ENCODE peak calls at places on chromosomes 1 and 21, in nine cellular contexts. Y is A549; K is CD8-positive, alpha-beta T cell; S is cardiac fibroblast; D is retinal pigment epithelial cell; A is K562; Q is OCI-LY7; U is coronary artery; V is LNCaP clone FGC. Z is an unnamed sample.

GRCh38 chr1:32972814-32973428 is 8.3 kb upstream of the RNF19B start:
- DNase-seq in Y (no peak), K (no peak), S (no peak), D (peak), A (no peak), Q (no peak), U (no peak), V (peak), Z (no peak)

GRCh38 chr1:229070168-229070567 is 200.7 kb upstream of the RAB4A start:
- DNase-seq in Y (peak), K (no peak), S (peak), D (peak), A (no peak), Q (no peak), U (peak), V (peak), Z (no peak)

GRCh38 chr1:228515200-228515834 is 28.1 kb downstream of the RNF187 start:
- DNase-seq in Y (peak), K (peak), S (peak), D (no peak), A (peak), Q (peak), U (no peak), V (no peak), Z (no peak)

GRCh38 chr1:102861247-102861646 is 247.1 kb downstream of the COL11A1 start:
- DNase-seq in Y (no peak), K (no peak), S (no peak), D (no peak), A (no peak), Q (no peak), U (no peak), V (no peak), Z (no peak)

GRCh38 chr1:76083189-76083588 is 8.6 kb downstream of the ST6GALNAC3 start:
- DNase-seq in Y (no peak), K (no peak), S (no peak), D (no peak), A (no peak), Q (no peak), U (no peak), V (no peak), Z (no peak)

GRCh38 chr1:68346192-68346808 is 103.5 kb downstream of the RPE65 start:
- DNase-seq in Y (peak), K (no peak), S (peak), D (no peak), A (no peak), Q (peak), U (no peak), V (no peak), Z (no peak)

GRCh38 chr1:1081311-1082238 is 7.5 kb upstream of the RNF223 start:
- DNase-seq in Y (no peak), K (no peak), S (no peak), D (no peak), A (no peak), Q (no peak), U (no peak), V (no peak), Z (no peak)

GRCh38 chr1:29349871-29350491 is 113.7 kb downstream of the PTPRU start:
- DNase-seq in Y (no peak), K (no peak), S (no peak), D (no peak), A (peak), Q (no peak), U (no peak), V (peak), Z (no peak)

GRCh38 chr1:68975534-68975933 is 478.7 kb upstream of the DEPDC1 start:
- DNase-seq in Y (no peak), K (no peak), S (no peak), D (no peak), A (no peak), Q (no peak), U (no peak), V (no peak), Z (no peak)

GRCh38 chr21:45322231-45322959 is 34.7 kb upstream of the POFUT2 start:
- DNase-seq in Y (no peak), K (peak), S (no peak), D (no peak), A (no peak), Q (no peak), U (no peak), V (no peak), Z (no peak)

GRCh38 chr1:89952021-89952995 is 42.6 kb upstream of the ZNF326 start:
- DNase-seq in Y (no peak), K (no peak), S (peak), D (no peak), A (no peak), Q (no peak), U (no peak), V (no peak), Z (no peak)

GRCh38 chr1:1788646-1789431 is 10.6 kb upstream of the NADK start:
- DNase-seq in Y (peak), K (no peak), S (peak), D (no peak), A (peak), Q (peak), U (no peak), V (no peak), Z (no peak)

GRCh38 chr1:228279722-228280105 is 71.9 kb downstream of the OBSCN start:
- DNase-seq in Y (no peak), K (no peak), S (no peak), D (no peak), A (no peak), Q (no peak), U (peak), V (no peak), Z (no peak)

GRCh38 chr1:185917646-185918045 is 183.5 kb downstream of the HMCN1 start:
- DNase-seq in Y (no peak), K (no peak), S (peak), D (no peak), A (no peak), Q (no peak), U (no peak), V (no peak), Z (no peak)

GRCh38 chr1:27528701-27529637 is 39.0 kb upstream of the WASF2 start:
- DNase-seq in Y (no peak), K (no peak), S (peak), D (no peak), A (peak), Q (no peak), U (no peak), V (no peak), Z (no peak)

GRCh38 chr1:234558186-234558836 is 51.7 kb downstream of the IRF2BP2 start:
- DNase-seq in Y (no peak), K (no peak), S (no peak), D (no peak), A (peak), Q (no peak), U (peak), V (no peak), Z (no peak)

GRCh38 chr21:17495680-17496079 is 17.2 kb upstream of the CXADR start:
- DNase-seq in Y (no peak), K (no peak), S (peak), D (peak), A (no peak), Q (no peak), U (no peak), V (no peak), Z (no peak)

GRCh38 chr1:22829001-22829989 is 118.7 kb downstream of the EPHB2 start:
- DNase-seq in Y (no peak), K (no peak), S (no peak), D (no peak), A (no peak), Q (no peak), U (no peak), V (no peak), Z (no peak)

GRCh38 chr21:34792504-34793089 is 123.8 kb downstream of the CLIC6 start:
- DNase-seq in Y (no peak), K (no peak), S (no peak), D (no peak), A (no peak), Q (no peak), U (no peak), V (no peak), Z (no peak)

GRCh38 chr1:245156736-245157505 is 2.1 kb downstream of the KIF26B start:
- DNase-seq in Y (peak), K (no peak), S (peak), D (no peak), A (no peak), Q (no peak), U (no peak), V (no peak), Z (no peak)

GRCh38 chr1:44810101-44810761 is 1.9 kb downstream of the BTBD19 start:
- DNase-seq in Y (no peak), K (no peak), S (no peak), D (no peak), A (no peak), Q (peak), U (peak), V (peak), Z (no peak)

DNA sequence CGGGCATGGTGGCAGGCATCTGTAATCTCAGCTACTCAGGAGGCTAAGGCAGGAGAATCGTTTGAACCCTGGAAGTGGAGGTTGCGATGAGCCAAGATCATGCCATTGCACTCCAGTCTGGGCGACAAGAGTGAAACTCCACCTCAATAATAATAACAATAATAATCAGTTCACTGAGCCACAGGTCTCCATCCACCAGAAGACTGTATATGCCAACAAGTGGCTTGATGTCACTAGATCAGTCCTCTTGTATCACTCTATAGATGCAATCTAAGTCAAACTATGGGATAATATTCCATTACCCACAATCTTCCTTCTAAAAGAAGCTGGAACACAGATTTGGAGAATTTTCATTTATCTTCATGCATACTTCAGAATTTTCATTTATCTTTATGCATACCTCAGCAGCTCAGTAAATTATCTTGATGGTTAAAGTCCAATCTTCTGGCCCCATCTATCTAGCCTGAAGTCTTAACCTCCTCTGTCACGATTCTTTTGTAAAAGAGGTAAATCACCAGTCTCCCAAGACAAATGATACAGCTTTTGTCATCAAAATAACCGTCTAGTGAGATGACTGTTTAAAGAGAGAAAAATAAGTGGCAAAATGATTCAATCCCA is 61.8 kb downstream of the PUM1 start:
- DNase-seq in Y (no peak), K (no peak), S (no peak), D (no peak), A (no peak), Q (no peak), U (no peak), V (no peak), Z (no peak)
- TF ChIP-seq CTCF in Y (no peak), K (no peak), S (no peak), D (no peak), A (no peak), Q (no peak), U (no peak), V (no peak), Z (no peak)

GRCh38 chr1:160168609-160169369 is 17.4 kb downstream of the ATP1A4 start:
- DNase-seq in Y (no peak), K (no peak), S (no peak), D (no peak), A (no peak), Q (no peak), U (peak), V (no peak), Z (no peak)

GRCh38 chr1:160166459-160166858 is 15.1 kb downstream of the ATP1A4 start:
- DNase-seq in Y (no peak), K (no peak), S (no peak), D (no peak), A (no peak), Q (no peak), U (no peak), V (no peak), Z (no peak)

GRCh38 chr1:160168016-160168415 is 16.6 kb downstream of the ATP1A4 start:
- DNase-seq in Y (no peak), K (no peak), S (no peak), D (no peak), A (no peak), Q (no peak), U (no peak), V (no peak), Z (no peak)

GRCh38 chr1:160167056-160167455 is 15.7 kb downstream of the ATP1A4 start:
- DNase-seq in Y (no peak), K (no peak), S (no peak), D (no peak), A (no peak), Q (no peak), U (no peak), V (no peak), Z (no peak)

DNA sequence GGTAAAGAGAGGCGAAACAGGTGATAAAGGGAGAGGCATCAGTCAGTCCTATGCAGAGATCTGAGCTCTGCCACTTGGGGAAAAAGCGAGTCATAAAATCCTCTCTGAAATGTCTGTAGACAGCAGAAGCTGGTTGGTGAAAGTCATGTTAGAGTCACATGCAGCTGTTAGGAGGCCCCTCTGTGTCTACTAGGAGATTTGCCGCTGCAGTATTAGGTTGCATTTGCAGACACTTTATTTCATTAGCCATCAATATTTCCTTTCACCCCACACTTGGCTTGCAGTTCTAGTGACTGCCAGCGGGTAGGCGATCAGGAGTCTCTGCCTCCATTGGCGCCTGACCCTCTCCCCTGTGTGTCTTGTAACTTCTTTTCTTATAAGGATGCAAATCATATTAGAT is 16.2 kb downstream of the ATP1A4 start:
- DNase-seq in Y (no peak), K (no peak), S (no peak), D (no peak), A (no peak), Q (no peak), U (no peak), V (no peak), Z (no peak)
- H3K4me3 ChIP-seq in Y (no peak), K (no peak), S (no peak), D (no peak), A (no peak), Q (no peak), U (no peak), V (no peak), Z (no peak)

GRCh38 chr1:191831572-191831971 is 326.7 kb upstream of the RGS18 start:
- DNase-seq in Y (no peak), K (no peak), S (no peak), D (no peak), A (no peak), Q (peak), U (no peak), V (peak), Z (no peak)
- TF ChIP-seq CTCF in Y (no peak), K (no peak), S (no peak), D (peak), A (peak), Q (peak), U (no peak), V (peak), Z (peak)

GRCh38 chr1:57741521-57741920 is 317.7 kb upstream of the DAB1 start:
- DNase-seq in Y (no peak), K (no peak), S (no peak), D (no peak), A (no peak), Q (no peak), U (no peak), V (no peak), Z (peak)
- H3K4me3 ChIP-seq in Y (no peak), K (no peak), S (no peak), D (no peak), A (no peak), Q (no peak), U (no peak), V (no peak), Z (no peak)

Z was measured in GM12864.